ENCODE peak calls at places on chromosomes 13 and 19, in seven cellular contexts. Q is nucleus accumbens, Y is nephron progenitor cell, X is COR-L47, D is adipocyte, W is hepatocyte, N is anterior cingulate cortex. L is an unnamed sample.

GRCh38 chr13:111666377-111666776 is 345.9 kb downstream of the TEX29 start:
- DNase-seq in Q (no peak), Y (no peak), X (no peak), D (no peak), W (no peak), N (no peak), L (no peak)

GRCh38 chr19:43476606-43477005 is 11.2 kb upstream of the LYPD3 start:
- DNase-seq in Q (no peak), Y (no peak), X (no peak), D (peak; percentile 80), W (no peak), N (no peak), L (peak; percentile 24)

GRCh38 chr13:86856996-86857395 is 814.2 kb upstream of the SLITRK5 start:
- DNase-seq in Q (no peak), Y (peak; percentile 18), X (no peak), D (no peak), W (no peak), N (no peak), L (no peak)

GRCh38 chr13:74134777-74135305 is 637 bp upstream of the KLF12 start:
- DNase-seq in Q (no peak), Y (peak; percentile 71), X (peak; percentile 80), D (peak; percentile 74), W (peak; percentile 79), N (no peak), L (no peak)

GRCh38 chr13:26422036-26422435 is 135.4 kb upstream of the WASF3 start:
- DNase-seq in Q (no peak), Y (no peak), X (no peak), D (no peak), W (no peak), N (no peak), L (no peak)

GRCh38 chr13:24292476-24292875 is 16.9 kb upstream of the C1QTNF9 start:
- DNase-seq in Q (no peak), Y (no peak), X (no peak), D (no peak), W (no peak), N (no peak), L (no peak)

GRCh38 chr19:29277107-29277506 is 64.2 kb upstream of the UQCRFS1 start:
- DNase-seq in Q (no peak), Y (peak; percentile 18), X (peak; percentile 11), D (no peak), W (no peak), N (no peak), L (no peak)

GRCh38 chr19:6738726-6739389 is 622 bp upstream of the TRIP10 start:
- DNase-seq in Q (no peak), Y (peak; percentile 54), X (no peak), D (no peak), W (peak; percentile 81), N (no peak), L (peak; percentile 94)

GRCh38 chr19:54903303-54903702 is 2.6 kb upstream of the NCR1 start:
- DNase-seq in Q (no peak), Y (no peak), X (no peak), D (no peak), W (no peak), N (no peak), L (no peak)

GRCh38 chr13:98582947-98583346 is 6.0 kb upstream of the STK24 start:
- DNase-seq in Q (no peak), Y (no peak), X (no peak), D (no peak), W (no peak), N (no peak), L (peak; percentile 97)

GRCh38 chr13:72463561-72463960 is 263.9 kb downstream of the MZT1 start:
- DNase-seq in Q (no peak), Y (peak; percentile 7), X (no peak), D (no peak), W (peak; percentile 43), N (no peak), L (no peak)

GRCh38 chr13:73740681-73741080 is 393.5 kb downstream of the KLF12 start:
- DNase-seq in Q (no peak), Y (no peak), X (no peak), D (peak; percentile 44), W (no peak), N (peak; percentile 38), L (no peak)